ENCODE peak calls at places on chromosomes 6 and 20, in six cellular contexts. G is cardiac muscle cell, E is HCT116, P is nephron progenitor cell, B is mucosa of descending colon, Q is AG04450. U is an unnamed sample.

GRCh38 chr6:134340574-134340973 is 22.7 kb upstream of the SGK1 start:
- DNase-seq in G (peak), Q (no peak), B (no peak), P (no peak), E (no peak), U (no peak)

GRCh38 chr6:37525460-37526357 is 26.0 kb upstream of the CCDC167 start:
- DNase-seq in Q (no peak), E (no peak), B (no peak), P (peak), G (peak), U (no peak)

GRCh38 chr6:24274441-24275083 is 83.3 kb downstream of the DCDC2 start:
- DNase-seq in Q (no peak), G (peak), P (no peak), E (no peak), B (no peak), U (no peak)

GRCh38 chr20:23111944-23112342 is 25.8 kb upstream of the CD93 start:
- DNase-seq in E (no peak), B (no peak), G (no peak), P (no peak), Q (no peak), U (no peak)

GRCh38 chr20:7695622-7696021 is 244.6 kb downstream of the HAO1 start:
- DNase-seq in G (peak), P (no peak), E (no peak), B (no peak), Q (no peak), U (no peak)

GRCh38 chr20:35181731-35182130 is 9.9 kb downstream of the PROCR start:
- DNase-seq in B (no peak), Q (no peak), E (no peak), P (no peak), G (no peak), U (no peak)

GRCh38 chr6:75220365-75220764 is 14.5 kb upstream of the COL12A1 start:
- DNase-seq in G (no peak), P (no peak), B (no peak), Q (no peak), E (no peak), U (no peak)

GRCh38 chr6:107443066-107443903 is 16.1 kb downstream of the PDSS2 start:
- DNase-seq in P (no peak), B (no peak), Q (no peak), G (no peak), E (no peak), U (no peak)

GRCh38 chr6:157272866-157273755 is 50.2 kb downstream of the TMEM242 start:
- DNase-seq in E (no peak), Q (no peak), B (no peak), P (no peak), G (no peak), U (no peak)

GRCh38 chr20:49713779-49714712 is at the start of gene B4GALT5:
- DNase-seq in Q (peak), P (peak), G (peak), B (peak), E (peak), U (no peak)

GRCh38 chr6:144007779-144008500 is at the start of gene PLAGL1:
- DNase-seq in B (peak), E (peak), Q (peak), G (peak), P (peak), U (peak)

GRCh38 chr6:26660096-26660425 is 515 bp upstream of the ZNF322 start:
- DNase-seq in B (no peak), E (no peak), P (no peak), Q (no peak), G (peak), U (no peak)

GRCh38 chr6:161169690-161170089 is 104.2 kb downstream of the AGPAT4 start:
- DNase-seq in G (peak), P (no peak), E (no peak), Q (no peak), B (no peak), U (no peak)

GRCh38 chr6:19317587-19317986 is 519.6 kb upstream of the ID4 start:
- DNase-seq in B (no peak), P (no peak), Q (no peak), E (no peak), G (no peak), U (no peak)

GRCh38 chr6:150142657-150143501 is at the start of gene PPP1R14C:
- DNase-seq in Q (no peak), P (peak), B (peak), E (no peak), G (peak), U (no peak)

GRCh38 chr6:11120273-11121005 is 8.9 kb upstream of the ERVFRD-1 start:
- DNase-seq in G (peak), Q (no peak), P (no peak), B (no peak), E (no peak), U (no peak)

GRCh38 chr6:158536084-158536890 is 23.6 kb upstream of the TMEM181 start:
- DNase-seq in E (peak), B (peak), P (peak), Q (no peak), G (peak), U (peak)

GRCh38 chr6:159042824-159043181 is 2.0 kb downstream of the TAGAP start:
- DNase-seq in G (no peak), P (no peak), E (no peak), B (no peak), Q (no peak), U (no peak)

GRCh38 chr6:100479180-100480035 is 14.7 kb upstream of the SIM1 start:
- DNase-seq in B (no peak), G (peak), P (no peak), Q (no peak), E (peak), U (no peak)

GRCh38 chr6:35262596-35262995 is 3.1 kb downstream of the ZNF76 start:
- DNase-seq in E (no peak), Q (no peak), P (no peak), B (no peak), G (peak), U (no peak)

GRCh38 chr6:164109770-164110140 is 695.2 kb downstream of the QKI start:
- DNase-seq in Q (no peak), B (no peak), G (peak), E (no peak), P (peak), U (no peak)
- TF ChIP-seq CTCF in Q (no peak), B (no peak), G (peak), E (peak), P (peak), U (no peak)

DNA sequence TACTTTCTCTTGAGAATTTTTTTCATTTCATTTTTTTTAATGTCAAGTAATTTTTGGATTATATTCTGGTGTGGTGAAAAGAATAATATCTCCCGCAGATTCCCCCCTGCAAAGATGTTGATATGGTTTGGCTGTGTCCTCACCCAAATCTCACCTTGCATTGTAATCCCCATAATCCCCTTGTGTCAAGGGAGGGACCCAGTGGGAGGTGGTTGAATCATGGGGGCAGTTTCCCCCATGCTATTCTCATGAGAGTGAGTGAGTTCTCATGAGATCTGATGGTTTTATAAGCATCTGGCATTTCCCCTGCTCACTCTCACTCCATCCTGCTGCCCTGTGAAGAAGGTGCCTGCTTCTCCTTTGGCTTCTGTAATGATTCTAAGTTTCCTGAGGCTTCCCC is 58.7 kb upstream of the PMEPA1 start:
- DNase-seq in Q (no peak), E (no peak), G (no peak), B (no peak), P (no peak), U (no peak)
- TF ChIP-seq CTCF in Q (no peak), E (no peak), G (no peak), B (no peak), P (no peak), U (no peak)

DNA sequence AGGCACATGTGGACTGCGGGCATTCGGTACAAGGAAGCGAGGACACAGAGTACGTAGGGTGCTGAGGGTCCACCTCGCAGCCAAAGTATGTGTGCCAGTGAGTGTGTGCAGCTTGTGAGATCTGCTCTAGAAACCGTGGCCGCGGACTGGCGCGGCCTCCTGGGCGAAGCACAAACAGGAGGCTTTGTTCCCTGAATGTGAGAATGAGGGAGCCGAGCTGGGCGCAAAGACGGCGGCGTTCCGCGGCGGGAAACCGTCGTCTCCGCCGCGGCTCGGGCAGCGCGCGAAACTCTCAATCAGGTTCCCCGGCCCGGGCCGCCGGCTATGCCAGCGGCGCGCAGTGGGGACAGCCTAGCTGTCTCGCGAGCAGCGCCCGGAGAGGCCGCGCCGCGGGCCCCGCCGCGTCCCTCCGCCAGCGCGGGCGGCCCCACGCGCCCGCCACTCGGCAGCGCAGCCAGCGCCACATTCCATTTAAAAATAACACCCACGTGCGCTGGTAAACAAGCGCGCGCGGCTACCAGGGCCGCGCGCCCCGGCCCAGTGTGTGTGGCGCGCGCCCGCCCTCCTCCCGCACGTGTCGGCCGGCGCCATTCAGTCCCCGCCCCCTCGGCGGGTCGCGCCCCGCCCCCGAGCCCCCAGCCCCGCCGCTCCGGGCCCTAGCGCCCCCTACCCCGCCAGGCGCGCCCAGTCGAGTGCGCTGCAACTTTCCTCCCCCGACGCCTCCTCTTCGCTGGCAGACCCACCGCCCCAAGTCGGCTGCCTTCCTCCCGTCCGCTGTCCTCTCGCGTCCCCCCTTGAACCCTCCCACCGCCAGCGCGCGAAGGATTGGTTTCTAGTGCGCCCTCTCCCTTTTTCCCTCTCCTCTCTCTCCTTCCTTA is 3.0 kb upstream of the FOXO3 start:
- DNase-seq in Q (no peak), B (no peak), E (no peak), P (peak), G (peak), U (no peak)
- TF ChIP-seq CTCF in Q (no peak), B (no peak), E (no peak), P (no peak), G (no peak), U (no peak)

GRCh38 chr6:33301877-33302276 is 3.1 kb upstream of the RGL2 start:
- DNase-seq in G (no peak), B (no peak), E (no peak), Q (no peak), P (no peak), U (no peak)

GRCh38 chr6:33297406-33297955 is 1.3 kb downstream of the RGL2 start:
- DNase-seq in Q (no peak), G (no peak), P (peak), B (peak), E (no peak), U (no peak)

GRCh38 chr6:33297956-33298772 is 578 bp downstream of the RGL2 start:
- DNase-seq in P (peak), Q (no peak), G (peak), B (peak), E (peak), U (peak)

GRCh38 chr6:33298773-33299236 is at the start of gene RGL2:
- DNase-seq in E (no peak), B (peak), P (peak), Q (no peak), G (peak), U (no peak)

DNA sequence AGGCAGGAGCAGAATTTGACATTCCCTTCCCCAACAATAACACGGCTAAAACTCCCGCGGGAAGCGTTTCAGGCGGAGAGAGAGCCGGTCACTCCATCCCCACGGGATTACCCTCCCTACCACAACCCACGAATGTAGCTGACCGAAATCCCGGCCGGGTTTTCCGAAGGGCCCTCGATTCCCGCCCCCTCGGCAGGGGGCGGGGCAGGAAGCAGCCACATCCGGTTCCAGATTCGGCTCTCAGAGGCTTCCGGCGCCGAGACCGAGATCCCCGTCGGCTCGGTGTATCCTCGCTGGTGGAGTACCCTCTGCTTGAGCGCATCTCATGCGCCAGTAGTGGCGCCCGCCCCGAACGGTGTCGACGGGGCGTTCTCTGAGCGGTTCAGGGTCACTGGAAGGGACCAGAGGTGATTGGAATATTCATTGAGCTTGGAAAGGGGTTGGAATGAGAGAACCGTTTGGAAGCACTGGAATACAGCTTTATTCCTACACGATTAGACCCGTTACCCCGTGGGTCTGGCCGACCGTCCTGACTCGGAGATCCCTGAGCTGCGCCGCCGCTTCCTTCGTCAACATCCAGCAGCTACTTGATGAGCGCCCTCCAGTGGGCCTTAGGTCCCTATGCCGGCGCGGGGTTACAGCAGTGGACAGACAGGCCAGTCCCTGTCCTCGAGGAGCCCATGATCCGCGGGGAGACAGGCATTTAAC is 649 bp upstream of the RGL2 start:
- DNase-seq in P (peak), B (peak), E (peak), Q (peak), G (peak), U (peak)
- TF ChIP-seq CTCF in P (peak), B (peak), E (peak), Q (peak), G (peak), U (peak)

DNA sequence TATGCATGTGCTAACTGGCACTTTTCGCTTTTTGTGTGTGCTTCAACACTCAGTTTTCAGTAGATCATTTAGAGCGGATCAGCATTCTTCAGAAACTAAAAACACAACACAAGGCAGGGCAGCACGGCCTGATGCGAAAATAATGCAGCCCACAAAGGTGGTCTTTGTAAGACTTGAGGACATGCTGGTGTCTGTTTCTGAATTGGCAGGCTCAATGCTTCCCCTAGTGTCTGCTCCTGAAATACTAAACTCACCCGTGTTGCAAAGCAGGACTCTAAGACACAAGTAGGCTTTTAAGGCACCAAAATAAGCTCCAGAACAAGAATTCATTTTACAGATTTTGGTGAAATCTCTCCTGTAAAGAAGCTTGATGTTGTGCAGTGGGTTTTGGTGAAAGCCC is 676.5 kb downstream of the TENT5A start:
- DNase-seq in E (peak), B (no peak), Q (no peak), G (peak), P (peak), U (no peak)
- TF ChIP-seq CTCF in E (peak), B (no peak), Q (peak), G (peak), P (peak), U (no peak)